ENCODE peak calls at places on chromosomes 4 and X, in nine cellular contexts. J is AG04450, E is tibial artery, P is PC-3, U is astrocyte of the spinal cord, X is heart right ventricle, S is pancreas, B is endodermal cell, L is progenitor cell of endocrine pancreas. Q is an unnamed sample.

GRCh38 chrX:15751160-15751819 is 13.2 kb downstream of the CA5B start:
- DNase-seq in J (no peak), L (no peak), S (no peak), E (no peak), X (no peak), U (peak; percentile 72), P (peak; percentile 86), B (no peak), Q (no peak)

GRCh38 chr4:38241541-38241940 is 281.3 kb downstream of the PTTG2 start:
- DNase-seq in B (no peak), S (no peak), E (no peak), P (no peak), J (no peak), L (no peak), X (no peak), U (no peak), Q (no peak)

GRCh38 chr4:113316879-113317278 is 267.4 kb downstream of the ANK2 start:
- DNase-seq in J (no peak), U (no peak), B (no peak), P (no peak), X (peak; percentile 16), L (no peak), E (no peak), S (no peak), Q (peak; percentile 1)

GRCh38 chr4:80015407-80016189 is 57.4 kb downstream of the ANTXR2 start:
- DNase-seq in J (no peak), P (no peak), E (no peak), U (no peak), S (no peak), L (no peak), B (no peak), X (no peak), Q (no peak)

GRCh38 chr4:140617494-140618060 is 48.8 kb upstream of the UCP1 start:
- DNase-seq in J (no peak), X (no peak), B (no peak), P (no peak), E (no peak), S (no peak), U (no peak), L (no peak), Q (no peak)

GRCh38 chrX:17682259-17682658 is 55.0 kb upstream of the SCML1 start:
- DNase-seq in U (no peak), J (no peak), X (no peak), S (no peak), P (no peak), L (no peak), E (no peak), B (no peak), Q (no peak)

GRCh38 chrX:12405306-12405705 is 267.0 kb downstream of the FRMPD4 start:
- DNase-seq in E (no peak), S (no peak), X (no peak), J (no peak), L (no peak), U (no peak), P (no peak), B (no peak), Q (no peak)

GRCh38 chrX:150085881-150086280 is 147.6 kb upstream of the EOLA2 start:
- DNase-seq in B (no peak), U (peak; percentile 41), P (peak; percentile 59), E (no peak), J (no peak), X (no peak), L (no peak), S (no peak), Q (no peak)

GRCh38 chr4:99816611-99817309 is at the start of gene DAPP1:
- DNase-seq in U (no peak), B (peak; percentile 51), P (peak; percentile 89), J (no peak), E (peak; percentile 31), S (no peak), X (peak; percentile 13), L (no peak), Q (peak; percentile 61)

GRCh38 chr4:174929346-174929745 is 11.2 kb downstream of the ADAM29 start:
- DNase-seq in P (no peak), L (no peak), U (no peak), J (no peak), X (no peak), E (no peak), S (no peak), B (no peak), Q (no peak)

GRCh38 chrX:72037601-72038000 is 94.1 kb downstream of the RTL5 start:
- DNase-seq in J (no peak), X (no peak), S (no peak), B (no peak), U (no peak), E (no peak), L (no peak), P (no peak), Q (no peak)

GRCh38 chrX:13088155-13088485 is 43.7 kb upstream of the FAM9C start:
- DNase-seq in L (no peak), B (no peak), J (no peak), S (no peak), X (no peak), E (no peak), U (no peak), P (no peak), Q (no peak)

GRCh38 chr4:1790005-1790404 is 3.1 kb upstream of the FGFR3 start:
- DNase-seq in E (no peak), S (no peak), P (no peak), J (no peak), U (no peak), X (no peak), L (no peak), B (no peak), Q (no peak)

GRCh38 chr4:54092800-54093608 is 7.0 kb upstream of the GSX2 start:
- DNase-seq in U (no peak), L (no peak), E (no peak), B (peak; percentile 67), X (no peak), P (no peak), J (no peak), S (no peak), Q (no peak)

GRCh38 chr4:83618991-83619390 is 83.1 kb downstream of the GPAT3 start:
- DNase-seq in E (peak; percentile 24), P (peak; percentile 80), U (peak; percentile 37), L (no peak), J (no peak), S (no peak), X (peak; percentile 20), B (no peak), Q (no peak)

GRCh38 chr4:10281996-10282395 is 165.4 kb upstream of the WDR1 start:
- DNase-seq in X (no peak), J (no peak), E (no peak), L (no peak), P (no peak), B (no peak), S (no peak), U (no peak), Q (no peak)

GRCh38 chrX:118637997-118638396 is 89.4 kb upstream of the IL13RA1 start:
- DNase-seq in U (no peak), L (no peak), B (no peak), X (no peak), J (no peak), E (no peak), S (no peak), P (peak; percentile 44), Q (no peak)

DNA sequence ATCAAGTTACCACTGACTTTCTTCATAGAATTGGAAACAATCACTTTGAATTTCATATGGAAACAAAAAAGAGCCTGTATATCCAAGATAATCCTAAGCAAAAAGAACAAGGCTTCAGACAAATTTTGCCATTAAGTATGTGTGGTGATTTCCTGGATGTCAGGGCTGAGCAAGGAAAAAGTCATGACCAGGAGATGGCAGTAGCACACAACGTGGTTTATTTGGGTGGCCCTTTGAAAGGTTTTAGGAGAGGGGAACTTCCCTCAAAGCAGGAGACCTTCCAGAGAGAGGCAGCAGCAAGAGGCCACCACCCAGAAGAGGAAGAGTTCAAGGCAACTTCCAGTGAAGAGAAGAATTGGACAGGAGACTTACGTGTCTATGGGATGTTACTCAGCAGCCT is 18.1 kb upstream of the ZXDB start:
- DNase-seq in U (no peak), E (no peak), J (no peak), P (peak; percentile 51), L (no peak), S (no peak), B (peak; percentile 72), X (no peak), Q (no peak)
- TF ChIP-seq CTCF in U (peak; percentile 44), E (no peak), J (peak; percentile 51), P (peak; percentile 71), L (peak; percentile 36), S (peak; percentile 14), B (peak; percentile 66), X (peak; percentile 48), Q (peak; percentile 46)

DNA sequence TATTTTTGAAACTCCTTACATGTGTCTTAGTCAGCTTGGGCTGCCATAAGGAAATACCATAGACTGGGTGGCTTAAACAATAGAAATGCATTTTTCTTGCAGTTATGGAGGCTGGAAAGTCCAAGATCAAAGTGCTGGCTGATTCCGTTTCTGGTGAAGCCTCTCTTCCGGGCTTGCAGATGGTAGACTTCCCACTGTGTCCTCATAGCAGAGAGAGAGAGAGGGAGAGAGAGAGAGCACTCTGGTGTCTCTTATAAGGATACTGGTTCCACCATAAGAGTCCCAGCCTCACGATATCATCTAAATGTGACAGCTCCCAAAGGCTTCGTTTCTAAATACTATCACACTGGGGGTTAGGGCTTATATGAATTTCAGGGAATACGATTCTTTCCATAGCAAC is 39.7 kb downstream of the ENPEP start:
- DNase-seq in L (no peak), B (no peak), J (no peak), S (no peak), X (no peak), P (no peak), E (no peak), U (peak; percentile 29), Q (no peak)
- TF ChIP-seq CTCF in L (no peak), B (no peak), J (no peak), S (no peak), X (no peak), P (no peak), E (no peak), U (no peak), Q (no peak)

GRCh38 chr4:122827899-122828601 is 1.4 kb downstream of the FGF2 start:
- DNase-seq in E (peak; percentile 64), U (peak; percentile 68), X (no peak), S (no peak), J (no peak), L (no peak), P (peak; percentile 70), B (peak; percentile 89), Q (peak; percentile 3)
- TF ChIP-seq CTCF in E (peak; percentile 60), U (no peak), X (peak; percentile 22), S (no peak), J (peak; percentile 24), L (no peak), P (no peak), B (peak; percentile 38), Q (no peak)

DNA sequence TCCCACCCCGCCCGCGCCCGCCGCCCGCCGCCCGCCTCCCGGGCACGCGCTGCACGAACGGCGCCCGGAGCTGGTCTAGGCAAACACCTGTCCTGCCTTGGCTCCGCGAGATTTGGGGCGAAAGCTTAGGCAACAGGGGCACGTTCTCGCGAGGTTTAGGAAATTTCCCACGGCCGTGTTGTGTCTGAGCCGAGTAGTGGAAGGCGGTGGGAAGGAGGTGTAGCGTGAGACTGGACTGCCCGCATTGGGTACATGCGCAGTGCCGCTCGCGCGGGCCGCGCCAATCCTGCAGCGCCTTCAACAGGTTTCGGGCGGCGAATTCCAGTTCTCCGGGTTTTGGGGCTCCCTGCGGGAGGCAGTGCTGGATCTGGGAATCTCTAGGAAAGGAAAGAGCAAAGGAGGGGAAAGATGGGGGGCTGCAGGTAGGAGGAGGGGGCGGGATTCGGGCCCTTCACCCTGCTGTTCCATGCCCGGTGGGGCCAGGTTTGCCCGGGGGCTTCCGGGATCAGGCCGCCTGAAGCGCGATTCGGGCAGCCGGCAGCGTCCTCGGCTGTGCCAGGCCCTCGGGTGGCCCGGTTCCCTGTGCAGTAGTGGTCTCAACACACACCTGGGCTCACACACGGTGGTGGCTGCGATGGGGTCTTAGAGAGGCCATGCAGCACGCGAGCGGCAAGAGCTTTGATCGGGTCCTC is 1.2 kb upstream of the RBPJ start:
- DNase-seq in L (peak; percentile 98), X (peak; percentile 98), J (peak; percentile 100), S (peak; percentile 96), P (peak; percentile 98), B (peak; percentile 98), E (peak; percentile 99), U (peak; percentile 100), Q (peak; percentile 94)
- TF ChIP-seq CTCF in L (no peak), X (no peak), J (peak; percentile 18), S (no peak), P (no peak), B (no peak), E (no peak), U (no peak), Q (no peak)